ENCODE peak calls at places on chromosome 3, in four cellular contexts. One of them, this sample, is unnamed.

GRCh38 chr3:16280671-16281070 is 15.7 kb downstream of the OXNAD1 start:
- DNase-seq in stomach: no peak
- DNase-seq in suprapubic skin: no peak
- DNase-seq in K562: no peak
- DNase-seq in this sample: no peak

GRCh38 chr3:25567390-25567789 is 97.3 kb downstream of the TOP2B start:
- DNase-seq in stomach: no peak
- DNase-seq in suprapubic skin: no peak
- DNase-seq in K562: no peak
- DNase-seq in this sample: no peak

GRCh38 chr3:73499787-73500186 is 125.0 kb downstream of the PDZRN3 start:
- DNase-seq in K562: no peak
- DNase-seq in stomach: no peak
- DNase-seq in suprapubic skin: no peak
- DNase-seq in this sample: no peak

GRCh38 chr3:188244395-188244861 is 90.5 kb downstream of the LPP start:
- DNase-seq in suprapubic skin: no peak
- DNase-seq in stomach: no peak
- DNase-seq in K562: no peak
- DNase-seq in this sample: no peak

GRCh38 chr3:10703875-10704274 is 112.2 kb upstream of the SLC6A11 start:
- DNase-seq in K562: peak
- DNase-seq in stomach: no peak
- DNase-seq in suprapubic skin: no peak
- DNase-seq in this sample: no peak

GRCh38 chr3:126490619-126491018 is 14.9 kb upstream of the ZXDC start:
- DNase-seq in stomach: no peak
- DNase-seq in suprapubic skin: no peak
- DNase-seq in K562: peak
- DNase-seq in this sample: no peak

GRCh38 chr3:34948431-34948971 is 690.8 kb upstream of the ARPP21 start:
- DNase-seq in K562: no peak
- DNase-seq in stomach: no peak
- DNase-seq in suprapubic skin: no peak
- DNase-seq in this sample: no peak

GRCh38 chr3:124829819-124830554 is 57.2 kb downstream of the ITGB5 start:
- DNase-seq in stomach: no peak
- DNase-seq in suprapubic skin: no peak
- DNase-seq in K562: no peak
- DNase-seq in this sample: no peak

GRCh38 chr3:177596822-177597271 is 399.6 kb upstream of the TBL1XR1 start:
- DNase-seq in K562: no peak
- DNase-seq in stomach: no peak
- DNase-seq in suprapubic skin: no peak
- DNase-seq in this sample: no peak

GRCh38 chr3:193955719-193956118 is 180.2 kb upstream of the HES1 start:
- DNase-seq in K562: no peak
- DNase-seq in stomach: no peak
- DNase-seq in suprapubic skin: no peak
- DNase-seq in this sample: no peak

GRCh38 chr3:133890037-133890436 is 5.6 kb downstream of the RAB6B start:
- DNase-seq in suprapubic skin: no peak
- DNase-seq in K562: no peak
- DNase-seq in stomach: no peak
- DNase-seq in this sample: no peak

GRCh38 chr3:88641033-88641604 is 466.3 kb upstream of the EPHA3 start:
- DNase-seq in suprapubic skin: no peak
- DNase-seq in K562: no peak
- DNase-seq in stomach: no peak
- DNase-seq in this sample: no peak

GRCh38 chr3:71583569-71584215 is at the start of gene FOXP1:
- DNase-seq in stomach: peak
- DNase-seq in suprapubic skin: peak
- DNase-seq in K562: peak
- DNase-seq in this sample: peak

DNA sequence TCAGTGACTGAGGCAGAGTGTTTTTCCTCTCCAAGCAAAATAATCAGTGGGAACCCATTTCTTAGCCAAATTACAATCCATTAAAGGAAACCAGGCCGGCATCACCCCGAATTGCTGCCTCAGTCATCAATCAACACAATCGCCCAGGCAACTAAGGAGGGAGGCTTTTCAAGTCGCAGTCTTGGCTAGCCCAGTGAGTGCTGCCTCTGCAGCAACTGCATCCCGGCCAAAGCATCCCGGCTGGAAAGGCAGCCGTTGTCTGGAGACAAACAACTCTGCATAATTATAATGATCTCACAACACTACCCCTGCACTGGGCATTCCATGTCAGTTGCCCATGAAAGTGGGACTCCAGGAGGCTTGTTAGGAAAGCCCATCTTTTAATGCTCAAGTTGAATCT is 213.6 kb upstream of the PRICKLE2 start:
- DNase-seq in K562: no peak
- DNase-seq in suprapubic skin: no peak
- DNase-seq in stomach: no peak
- DNase-seq in this sample: no peak
- TF ChIP-seq POLR2A in K562: no peak
- TF ChIP-seq POLR2A in suprapubic skin: no peak
- TF ChIP-seq POLR2A in stomach: no peak
- TF ChIP-seq POLR2A in this sample: no peak

DNA sequence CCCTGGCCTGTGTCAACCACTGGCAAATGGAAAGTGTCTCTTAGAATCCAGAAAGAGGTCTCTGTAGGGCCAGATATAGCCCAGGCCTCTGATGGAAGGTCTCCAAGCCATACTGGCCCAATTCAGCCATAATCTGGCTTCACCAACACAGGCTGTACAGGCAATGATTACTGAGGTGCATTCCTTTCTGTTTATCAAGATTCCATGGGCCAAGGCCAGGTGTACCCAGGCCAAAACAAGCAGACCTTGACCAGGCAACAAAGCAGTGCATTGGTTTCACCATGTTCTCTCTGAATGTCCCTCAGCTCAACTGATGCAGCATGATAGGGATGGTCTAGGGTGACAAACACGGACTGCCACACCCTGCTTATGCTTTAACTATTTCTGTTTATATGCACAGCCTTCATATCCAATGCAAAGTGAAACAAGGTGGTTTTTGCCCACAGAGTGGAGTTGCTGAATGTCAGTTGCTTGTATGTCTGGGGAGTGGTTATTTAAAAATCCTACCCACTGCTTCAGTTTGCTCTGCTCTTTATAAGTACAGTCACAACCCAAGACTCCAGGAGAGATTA is 25.2 kb downstream of the CCNL1 start:
- DNase-seq in K562: no peak
- DNase-seq in stomach: peak
- DNase-seq in suprapubic skin: no peak
- DNase-seq in this sample: peak
- TF ChIP-seq EP300 in K562: no peak
- TF ChIP-seq EP300 in stomach: no peak
- TF ChIP-seq EP300 in suprapubic skin: no peak
- TF ChIP-seq EP300 in this sample: peak

DNA sequence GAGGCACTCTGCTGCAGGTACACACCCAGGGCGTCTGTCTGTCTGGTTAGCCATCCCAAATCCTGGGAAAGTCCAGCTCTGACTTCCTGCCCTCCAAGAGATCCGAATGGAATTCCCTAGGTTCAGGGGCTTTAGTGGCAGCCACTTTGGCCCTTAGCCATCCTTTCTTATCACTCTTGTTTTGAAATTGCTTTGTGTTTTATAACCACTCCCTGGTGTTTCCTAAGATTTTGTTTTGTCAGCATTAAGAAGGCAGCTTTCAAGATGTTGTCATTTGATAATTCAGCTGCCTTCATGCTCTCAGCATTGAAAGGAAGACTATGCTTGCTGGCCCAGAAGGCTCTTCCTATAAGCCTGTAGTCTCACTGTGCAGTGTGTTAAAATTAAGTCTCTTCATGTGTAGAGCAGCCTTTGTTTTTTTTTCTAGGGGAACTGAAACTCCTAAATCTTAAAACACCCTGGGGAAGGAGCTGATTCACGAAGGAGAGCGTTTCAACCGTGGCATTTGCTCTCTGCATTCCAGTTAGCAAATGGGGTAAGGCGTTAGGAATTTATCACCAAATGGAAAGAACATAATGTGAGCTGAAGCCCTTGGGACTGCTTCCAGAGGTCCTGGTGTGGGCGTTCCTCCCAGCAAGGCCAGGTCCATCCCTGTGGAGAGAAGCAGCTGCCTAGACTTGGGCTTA is 14.2 kb upstream of the CLEC3B start:
- DNase-seq in suprapubic skin: no peak
- DNase-seq in K562: no peak
- DNase-seq in stomach: peak
- DNase-seq in this sample: peak
- H3K4me3 ChIP-seq in suprapubic skin: no peak
- H3K4me3 ChIP-seq in K562: no peak
- H3K4me3 ChIP-seq in stomach: no peak
- H3K4me3 ChIP-seq in this sample: no peak

DNA sequence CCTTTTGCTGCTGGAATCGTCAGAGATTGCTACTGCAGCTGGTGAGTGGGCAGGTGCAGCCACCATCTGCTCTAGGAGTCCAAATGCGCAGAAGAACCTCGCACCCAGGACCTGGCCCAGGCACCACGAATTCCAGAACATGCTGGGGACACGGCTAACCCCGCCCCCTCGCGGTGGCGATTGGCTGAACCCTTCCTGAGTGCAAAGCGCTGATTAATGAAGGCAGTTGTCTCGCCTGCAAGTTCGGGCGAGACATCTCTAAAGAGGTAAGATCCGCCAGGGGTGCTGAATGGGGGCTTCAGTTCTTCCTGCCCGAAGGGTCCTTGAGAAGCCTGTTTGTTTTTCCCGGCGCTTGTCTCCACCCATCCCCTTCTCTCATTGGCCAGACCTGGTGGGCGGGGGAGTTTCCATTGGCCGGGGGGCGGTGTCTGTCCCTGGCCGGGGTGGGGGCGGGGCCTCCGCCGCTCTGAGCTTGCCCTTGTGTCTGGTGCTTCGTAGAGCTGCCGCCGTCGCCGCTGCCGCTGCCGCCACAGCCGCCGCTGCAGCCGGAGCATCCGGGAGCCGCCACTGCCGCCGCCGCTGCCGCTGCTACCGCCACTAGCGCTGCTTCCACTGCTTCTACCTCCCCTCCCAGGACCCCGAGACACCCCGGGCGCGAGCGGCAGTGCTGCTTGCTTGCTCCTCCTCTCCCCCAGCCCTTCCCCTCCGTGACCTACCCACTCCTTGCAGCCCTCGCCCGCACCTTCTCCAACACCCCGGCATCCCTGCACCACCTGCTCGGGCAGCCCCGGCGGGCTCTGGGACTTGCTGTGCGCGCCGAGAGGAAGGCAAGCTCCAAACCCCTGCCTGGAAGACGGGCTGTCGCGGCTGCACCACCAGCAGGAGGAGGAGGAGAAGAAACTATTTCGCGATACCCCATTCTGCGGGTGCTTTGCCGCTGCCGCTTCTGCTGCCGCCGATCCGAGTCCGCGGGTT is at the start of gene CADM2:
- DNase-seq in K562: peak
- DNase-seq in stomach: peak
- DNase-seq in suprapubic skin: peak
- DNase-seq in this sample: peak
- TF ChIP-seq POLR2A in K562: no peak
- TF ChIP-seq POLR2A in stomach: no peak
- TF ChIP-seq POLR2A in suprapubic skin: no peak
- TF ChIP-seq POLR2A in this sample: peak